ENCODE peak calls at places on chromosome 14, in ten cellular contexts. One of them, this sample, is unnamed.

GRCh38 chr14:98889836-98890185 is 382.2 kb downstream of the BCL11B start:
- DNase-seq in GM23248: no peak
- DNase-seq in left lung: no peak
- DNase-seq in tibial artery: no peak
- DNase-seq in ascending aorta: no peak
- DNase-seq in heart right ventricle: no peak
- DNase-seq in mammary epithelial cell: no peak
- DNase-seq in right atrium auricular region: no peak
- DNase-seq in CD4-positive, CD25-positive, alpha-beta regulatory T cell: no peak
- DNase-seq in suprapubic skin: no peak
- DNase-seq in this sample: no peak

GRCh38 chr14:80446356-80446755 is 235.1 kb upstream of the DIO2 start:
- DNase-seq in GM23248: peak; percentile 49
- DNase-seq in left lung: no peak
- DNase-seq in tibial artery: no peak
- DNase-seq in ascending aorta: no peak
- DNase-seq in heart right ventricle: no peak
- DNase-seq in mammary epithelial cell: peak; percentile 7
- DNase-seq in right atrium auricular region: no peak
- DNase-seq in CD4-positive, CD25-positive, alpha-beta regulatory T cell: no peak
- DNase-seq in suprapubic skin: no peak
- DNase-seq in this sample: no peak

GRCh38 chr14:79293482-79293881 is 917.8 kb downstream of the DIO2 start:
- DNase-seq in GM23248: no peak
- DNase-seq in left lung: no peak
- DNase-seq in tibial artery: no peak
- DNase-seq in ascending aorta: no peak
- DNase-seq in heart right ventricle: no peak
- DNase-seq in mammary epithelial cell: no peak
- DNase-seq in right atrium auricular region: no peak
- DNase-seq in CD4-positive, CD25-positive, alpha-beta regulatory T cell: no peak
- DNase-seq in suprapubic skin: no peak
- DNase-seq in this sample: no peak

GRCh38 chr14:105436891-105437722 is 17.5 kb downstream of the MTA1 start:
- DNase-seq in GM23248: no peak
- DNase-seq in left lung: no peak
- DNase-seq in tibial artery: no peak
- DNase-seq in ascending aorta: no peak
- DNase-seq in heart right ventricle: no peak
- DNase-seq in mammary epithelial cell: no peak
- DNase-seq in right atrium auricular region: no peak
- DNase-seq in CD4-positive, CD25-positive, alpha-beta regulatory T cell: no peak
- DNase-seq in suprapubic skin: no peak
- DNase-seq in this sample: no peak

GRCh38 chr14:89085154-89086059 is 261.0 kb downstream of the TTC8 start:
- DNase-seq in GM23248: peak; percentile 7
- DNase-seq in left lung: no peak
- DNase-seq in tibial artery: no peak
- DNase-seq in ascending aorta: no peak
- DNase-seq in heart right ventricle: peak; percentile 62
- DNase-seq in mammary epithelial cell: no peak
- DNase-seq in right atrium auricular region: no peak
- DNase-seq in CD4-positive, CD25-positive, alpha-beta regulatory T cell: no peak
- DNase-seq in suprapubic skin: no peak
- DNase-seq in this sample: no peak

GRCh38 chr14:70753518-70753953 is 55.8 kb downstream of the MAP3K9 start:
- DNase-seq in GM23248: no peak
- DNase-seq in left lung: no peak
- DNase-seq in tibial artery: no peak
- DNase-seq in ascending aorta: no peak
- DNase-seq in heart right ventricle: no peak
- DNase-seq in mammary epithelial cell: no peak
- DNase-seq in right atrium auricular region: no peak
- DNase-seq in CD4-positive, CD25-positive, alpha-beta regulatory T cell: no peak
- DNase-seq in suprapubic skin: no peak
- DNase-seq in this sample: no peak

GRCh38 chr14:68874746-68875155 is 81.9 kb upstream of the ZFP36L1 start:
- DNase-seq in GM23248: no peak
- DNase-seq in left lung: no peak
- DNase-seq in tibial artery: no peak
- DNase-seq in ascending aorta: no peak
- DNase-seq in heart right ventricle: no peak
- DNase-seq in mammary epithelial cell: no peak
- DNase-seq in right atrium auricular region: no peak
- DNase-seq in CD4-positive, CD25-positive, alpha-beta regulatory T cell: peak; percentile 19
- DNase-seq in suprapubic skin: no peak
- DNase-seq in this sample: no peak

GRCh38 chr14:100802179-100802578 is 23.7 kb upstream of the MEG3 start:
- DNase-seq in GM23248: no peak
- DNase-seq in left lung: no peak
- DNase-seq in tibial artery: no peak
- DNase-seq in ascending aorta: no peak
- DNase-seq in heart right ventricle: no peak
- DNase-seq in mammary epithelial cell: no peak
- DNase-seq in right atrium auricular region: no peak
- DNase-seq in CD4-positive, CD25-positive, alpha-beta regulatory T cell: no peak
- DNase-seq in suprapubic skin: no peak
- DNase-seq in this sample: no peak

GRCh38 chr14:100634026-100634425 is 46.8 kb upstream of the BEGAIN start:
- DNase-seq in GM23248: no peak
- DNase-seq in left lung: peak; percentile 54
- DNase-seq in tibial artery: no peak
- DNase-seq in ascending aorta: no peak
- DNase-seq in heart right ventricle: no peak
- DNase-seq in mammary epithelial cell: no peak
- DNase-seq in right atrium auricular region: no peak
- DNase-seq in CD4-positive, CD25-positive, alpha-beta regulatory T cell: no peak
- DNase-seq in suprapubic skin: no peak
- DNase-seq in this sample: no peak

GRCh38 chr14:28157887-28158791 is 608.4 kb upstream of the FOXG1 start:
- DNase-seq in GM23248: no peak
- DNase-seq in left lung: peak; percentile 69
- DNase-seq in tibial artery: no peak
- DNase-seq in ascending aorta: no peak
- DNase-seq in heart right ventricle: no peak
- DNase-seq in mammary epithelial cell: no peak
- DNase-seq in right atrium auricular region: no peak
- DNase-seq in CD4-positive, CD25-positive, alpha-beta regulatory T cell: no peak
- DNase-seq in suprapubic skin: no peak
- DNase-seq in this sample: no peak

GRCh38 chr14:20610002-20610765 is 19.0 kb upstream of the RNASE12 start:
- DNase-seq in GM23248: peak; percentile 78
- DNase-seq in left lung: peak; percentile 86
- DNase-seq in tibial artery: peak; percentile 81
- DNase-seq in ascending aorta: no peak
- DNase-seq in heart right ventricle: peak; percentile 82
- DNase-seq in mammary epithelial cell: peak; percentile 79
- DNase-seq in right atrium auricular region: peak; percentile 81
- DNase-seq in CD4-positive, CD25-positive, alpha-beta regulatory T cell: peak; percentile 73
- DNase-seq in suprapubic skin: peak; percentile 85
- DNase-seq in this sample: peak; percentile 65

GRCh38 chr14:103224996-103225874 is 102.0 kb downstream of the TNFAIP2 start:
- DNase-seq in GM23248: no peak
- DNase-seq in left lung: no peak
- DNase-seq in tibial artery: no peak
- DNase-seq in ascending aorta: no peak
- DNase-seq in heart right ventricle: no peak
- DNase-seq in mammary epithelial cell: no peak
- DNase-seq in right atrium auricular region: no peak
- DNase-seq in CD4-positive, CD25-positive, alpha-beta regulatory T cell: no peak
- DNase-seq in suprapubic skin: no peak
- DNase-seq in this sample: no peak

GRCh38 chr14:104316723-104317499 is 178.5 kb downstream of the KIF26A start:
- DNase-seq in GM23248: no peak
- DNase-seq in left lung: peak; percentile 47
- DNase-seq in tibial artery: no peak
- DNase-seq in ascending aorta: no peak
- DNase-seq in heart right ventricle: no peak
- DNase-seq in mammary epithelial cell: no peak
- DNase-seq in right atrium auricular region: no peak
- DNase-seq in CD4-positive, CD25-positive, alpha-beta regulatory T cell: no peak
- DNase-seq in suprapubic skin: no peak
- DNase-seq in this sample: no peak

GRCh38 chr14:29652586-29652985 is 275.1 kb downstream of the PRKD1 start:
- DNase-seq in GM23248: no peak
- DNase-seq in left lung: no peak
- DNase-seq in tibial artery: no peak
- DNase-seq in ascending aorta: no peak
- DNase-seq in heart right ventricle: no peak
- DNase-seq in mammary epithelial cell: no peak
- DNase-seq in right atrium auricular region: no peak
- DNase-seq in CD4-positive, CD25-positive, alpha-beta regulatory T cell: no peak
- DNase-seq in suprapubic skin: no peak
- DNase-seq in this sample: no peak

GRCh38 chr14:81927069-81927468 is 393.4 kb upstream of the SEL1L start:
- DNase-seq in GM23248: no peak
- DNase-seq in left lung: no peak
- DNase-seq in tibial artery: no peak
- DNase-seq in ascending aorta: no peak
- DNase-seq in heart right ventricle: no peak
- DNase-seq in mammary epithelial cell: no peak
- DNase-seq in right atrium auricular region: no peak
- DNase-seq in CD4-positive, CD25-positive, alpha-beta regulatory T cell: no peak
- DNase-seq in suprapubic skin: no peak
- DNase-seq in this sample: no peak

GRCh38 chr14:59321184-59321952 is 132.9 kb downstream of the DAAM1 start:
- DNase-seq in GM23248: peak; percentile 69
- DNase-seq in left lung: no peak
- DNase-seq in tibial artery: no peak
- DNase-seq in ascending aorta: no peak
- DNase-seq in heart right ventricle: no peak
- DNase-seq in mammary epithelial cell: peak; percentile 72
- DNase-seq in right atrium auricular region: no peak
- DNase-seq in CD4-positive, CD25-positive, alpha-beta regulatory T cell: no peak
- DNase-seq in suprapubic skin: no peak
- DNase-seq in this sample: no peak

GRCh38 chr14:71063351-71063750 is 156.1 kb downstream of the PCNX1 start:
- DNase-seq in GM23248: peak; percentile 32
- DNase-seq in left lung: no peak
- DNase-seq in tibial artery: no peak
- DNase-seq in ascending aorta: no peak
- DNase-seq in heart right ventricle: no peak
- DNase-seq in mammary epithelial cell: no peak
- DNase-seq in right atrium auricular region: no peak
- DNase-seq in CD4-positive, CD25-positive, alpha-beta regulatory T cell: no peak
- DNase-seq in suprapubic skin: no peak
- DNase-seq in this sample: no peak

GRCh38 chr14:100530270-100531072 is 56.7 kb downstream of the BEGAIN start:
- DNase-seq in GM23248: no peak
- DNase-seq in left lung: peak; percentile 58
- DNase-seq in tibial artery: peak; percentile 14
- DNase-seq in ascending aorta: no peak
- DNase-seq in heart right ventricle: peak; percentile 2
- DNase-seq in mammary epithelial cell: no peak
- DNase-seq in right atrium auricular region: no peak
- DNase-seq in CD4-positive, CD25-positive, alpha-beta regulatory T cell: no peak
- DNase-seq in suprapubic skin: peak; percentile 50
- DNase-seq in this sample: no peak

GRCh38 chr14:35400707-35401421 is 3.7 kb downstream of the NFKBIA start:
- DNase-seq in GM23248: peak; percentile 38
- DNase-seq in left lung: no peak
- DNase-seq in tibial artery: no peak
- DNase-seq in ascending aorta: no peak
- DNase-seq in heart right ventricle: no peak
- DNase-seq in mammary epithelial cell: peak; percentile 68
- DNase-seq in right atrium auricular region: no peak
- DNase-seq in CD4-positive, CD25-positive, alpha-beta regulatory T cell: peak; percentile 23
- DNase-seq in suprapubic skin: no peak
- DNase-seq in this sample: no peak
- H3K4me3 ChIP-seq in GM23248: peak overlapping the region; percentile 93
- H3K4me3 ChIP-seq in left lung: peak overlapping the region; percentile 100
- H3K4me3 ChIP-seq in tibial artery: peak overlapping the region; percentile 70
- H3K4me3 ChIP-seq in ascending aorta: peak overlapping the region; percentile 94
- H3K4me3 ChIP-seq in heart right ventricle: peak overlapping the region; percentile 68
- H3K4me3 ChIP-seq in mammary epithelial cell: no peak overlapping the region
- H3K4me3 ChIP-seq in right atrium auricular region: peak overlapping the region; percentile 93
- H3K4me3 ChIP-seq in CD4-positive, CD25-positive, alpha-beta regulatory T cell: peak overlapping the region; percentile 95
- H3K4me3 ChIP-seq in suprapubic skin: peak overlapping the region; percentile 97
- H3K4me3 ChIP-seq in this sample: no peak overlapping the region

DNA sequence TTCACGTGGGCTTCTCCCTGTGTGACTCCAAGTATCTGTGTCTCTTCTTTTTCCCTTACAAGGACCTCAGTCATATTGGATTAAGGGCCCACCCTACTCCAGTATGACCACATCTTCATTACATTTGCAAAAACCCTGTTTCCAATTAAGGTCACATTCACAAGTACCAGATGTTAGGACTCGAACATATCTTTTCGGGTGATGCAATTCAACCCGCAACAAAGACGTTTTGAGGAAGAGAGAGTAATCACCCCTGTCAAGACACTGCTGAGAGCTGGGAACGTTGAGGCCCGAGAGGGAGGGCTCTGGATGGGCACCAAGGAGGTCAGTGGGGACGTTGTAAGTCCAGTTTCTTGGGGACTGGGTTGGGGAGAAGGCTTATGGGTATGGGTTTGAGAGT is 12.2 kb upstream of the IFI27 start:
- DNase-seq in GM23248: peak; percentile 72
- DNase-seq in left lung: no peak
- DNase-seq in tibial artery: no peak
- DNase-seq in ascending aorta: no peak
- DNase-seq in heart right ventricle: no peak
- DNase-seq in mammary epithelial cell: no peak
- DNase-seq in right atrium auricular region: peak; percentile 7
- DNase-seq in CD4-positive, CD25-positive, alpha-beta regulatory T cell: no peak
- DNase-seq in suprapubic skin: no peak
- DNase-seq in this sample: no peak
- H3K36me3 ChIP-seq in GM23248: no peaks in the 10 kb centered on the region
- H3K36me3 ChIP-seq in left lung: no peaks in the 10 kb centered on the region
- H3K36me3 ChIP-seq in tibial artery: no peaks in the 10 kb centered on the region
- H3K36me3 ChIP-seq in ascending aorta: no peaks in the 10 kb centered on the region
- H3K36me3 ChIP-seq in heart right ventricle: no peaks in the 10 kb centered on the region
- H3K36me3 ChIP-seq in mammary epithelial cell: no peaks in the 10 kb centered on the region
- H3K36me3 ChIP-seq in right atrium auricular region: no peaks in the 10 kb centered on the region
- H3K36me3 ChIP-seq in CD4-positive, CD25-positive, alpha-beta regulatory T cell: no peaks in the 10 kb centered on the region
- H3K36me3 ChIP-seq in suprapubic skin: no peaks in the 10 kb centered on the region
- H3K36me3 ChIP-seq in this sample: no peaks in the 10 kb centered on the region

GRCh38 chr14:35825968-35826217 is 245 bp upstream of the BRMS1L start:
- DNase-seq in GM23248: no peak
- DNase-seq in left lung: no peak
- DNase-seq in tibial artery: no peak
- DNase-seq in ascending aorta: no peak
- DNase-seq in heart right ventricle: no peak
- DNase-seq in mammary epithelial cell: no peak
- DNase-seq in right atrium auricular region: no peak
- DNase-seq in CD4-positive, CD25-positive, alpha-beta regulatory T cell: no peak
- DNase-seq in suprapubic skin: no peak
- DNase-seq in this sample: no peak
- H3K4me3 ChIP-seq in GM23248: peak overlapping the region; percentile 93
- H3K4me3 ChIP-seq in left lung: peak overlapping the region; percentile 84
- H3K4me3 ChIP-seq in tibial artery: peak overlapping the region; percentile 87
- H3K4me3 ChIP-seq in ascending aorta: peak overlapping the region; percentile 90
- H3K4me3 ChIP-seq in heart right ventricle: no peak overlapping the region
- H3K4me3 ChIP-seq in mammary epithelial cell: peak overlapping the region; percentile 83
- H3K4me3 ChIP-seq in right atrium auricular region: peak overlapping the region; percentile 59
- H3K4me3 ChIP-seq in CD4-positive, CD25-positive, alpha-beta regulatory T cell: peak overlapping the region; percentile 86
- H3K4me3 ChIP-seq in suprapubic skin: peak overlapping the region; percentile 69
- H3K4me3 ChIP-seq in this sample: peak overlapping the region; percentile 69

DNA sequence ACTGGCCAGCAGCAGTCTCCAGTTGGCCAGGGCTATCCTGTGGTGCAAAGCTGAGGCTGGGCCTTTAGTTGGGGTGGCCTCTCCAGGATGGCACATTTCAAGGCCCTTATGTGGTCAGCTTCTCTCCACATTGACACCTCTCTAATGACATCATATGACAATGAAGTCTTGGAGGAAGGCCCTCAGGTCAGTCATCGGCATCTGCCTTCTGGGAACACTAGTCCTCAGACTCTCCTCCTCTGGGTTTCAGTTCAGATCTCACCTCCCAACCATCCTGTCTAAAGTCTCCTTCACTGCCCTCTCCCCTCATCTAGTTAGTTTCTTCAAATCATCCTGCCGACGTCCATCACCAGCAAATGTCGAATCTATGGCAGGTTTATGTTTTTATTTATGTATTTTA is 3.3 kb upstream of the SLC22A17 start:
- DNase-seq in GM23248: no peak
- DNase-seq in left lung: no peak
- DNase-seq in tibial artery: no peak
- DNase-seq in ascending aorta: no peak
- DNase-seq in heart right ventricle: no peak
- DNase-seq in mammary epithelial cell: no peak
- DNase-seq in right atrium auricular region: peak; percentile 40
- DNase-seq in CD4-positive, CD25-positive, alpha-beta regulatory T cell: no peak
- DNase-seq in suprapubic skin: no peak
- DNase-seq in this sample: no peak
- H3K36me3 ChIP-seq in GM23248: peaks cover 6% of the 10 kb centered on the region
- H3K36me3 ChIP-seq in left lung: no peaks in the 10 kb centered on the region
- H3K36me3 ChIP-seq in tibial artery: peaks cover 54% of the 10 kb centered on the region
- H3K36me3 ChIP-seq in ascending aorta: peaks cover 17% of the 10 kb centered on the region
- H3K36me3 ChIP-seq in heart right ventricle: no peaks in the 10 kb centered on the region
- H3K36me3 ChIP-seq in mammary epithelial cell: no peaks in the 10 kb centered on the region
- H3K36me3 ChIP-seq in right atrium auricular region: peaks cover 4% of the 10 kb centered on the region
- H3K36me3 ChIP-seq in CD4-positive, CD25-positive, alpha-beta regulatory T cell: no peaks in the 10 kb centered on the region
- H3K36me3 ChIP-seq in suprapubic skin: peaks cover 32% of the 10 kb centered on the region
- H3K36me3 ChIP-seq in this sample: peaks cover 2% of the 10 kb centered on the region

This sample was measured in MG63.